ENCODE peak calls at places on chromosome 11, in six cellular contexts. M is neural progenitor cell, I is IMR-90, X is ovary, U is PC-3, C is fibroblast of lung. L is an unnamed sample.

GRCh38 chr11:42552786-42553185 is 759.0 kb upstream of the API5 start:
- DNase-seq in M (no peak), I (no peak), X (peak), U (no peak), C (no peak), L (no peak)

GRCh38 chr11:110086892-110087309 is 6.3 kb upstream of the ZC3H12C start:
- DNase-seq in M (no peak), I (peak), X (no peak), U (peak), C (peak), L (no peak)

GRCh38 chr11:17673951-17674350 is 45.4 kb upstream of the MYOD1 start:
- DNase-seq in M (no peak), I (no peak), X (no peak), U (peak), C (peak), L (no peak)

GRCh38 chr11:19241260-19242183 is 777 bp upstream of the E2F8 start:
- DNase-seq in M (peak), I (no peak), X (no peak), U (peak), C (no peak), L (no peak)

GRCh38 chr11:19820100-19820499 is 107.5 kb downstream of the NAV2 start:
- DNase-seq in M (no peak), I (peak), X (no peak), U (no peak), C (peak), L (no peak)

GRCh38 chr11:73072935-73073481 is 69.1 kb downstream of the FCHSD2 start:
- DNase-seq in M (no peak), I (peak), X (no peak), U (peak), C (peak), L (no peak)

GRCh38 chr11:9529333-9529648 is 44.2 kb upstream of the WEE1 start:
- DNase-seq in M (no peak), I (no peak), X (peak), U (no peak), C (peak), L (no peak)

GRCh38 chr11:125062931-125063428 is at the start of gene SLC37A2:
- DNase-seq in M (peak), I (peak), X (peak), U (peak), C (peak), L (no peak)

GRCh38 chr11:61095022-61095421 is 7.3 kb upstream of the CD5 start:
- DNase-seq in M (no peak), I (no peak), X (no peak), U (no peak), C (no peak), L (no peak)

GRCh38 chr11:108788565-108789199 is 123.8 kb downstream of the DDX10 start:
- DNase-seq in M (peak), I (peak), X (no peak), U (peak), C (peak), L (peak)

GRCh38 chr11:68689737-68690625 is 5.6 kb downstream of the GAL start:
- DNase-seq in M (no peak), I (no peak), X (no peak), U (no peak), C (no peak), L (no peak)

GRCh38 chr11:118406599-118407166 is 5.3 kb downstream of the ATP5MG start:
- DNase-seq in M (no peak), I (peak), X (no peak), U (no peak), C (peak), L (no peak)

GRCh38 chr11:2674681-2675131 is 25.1 kb downstream of the KCNQ1OT1 start:
- DNase-seq in M (peak), I (no peak), X (no peak), U (no peak), C (no peak), L (no peak)

GRCh38 chr11:120172054-120172881 is 34.4 kb upstream of the TRIM29 start:
- DNase-seq in M (peak), I (peak), X (peak), U (peak), C (peak), L (no peak)

GRCh38 chr11:19191530-19192169 is 10.1 kb downstream of the CSRP3 start:
- DNase-seq in M (no peak), I (no peak), X (no peak), U (no peak), C (no peak), L (no peak)

GRCh38 chr11:124896821-124897391 is 759 bp downstream of the ROBO4 start:
- DNase-seq in M (no peak), I (no peak), X (peak), U (no peak), C (no peak), L (no peak)

GRCh38 chr11:77126861-77127673 is 979 bp upstream of the MYO7A start:
- DNase-seq in M (peak), I (peak), X (peak), U (peak), C (no peak), L (no peak)

GRCh38 chr11:121467965-121468364 is 15.2 kb upstream of the SORL1-AS1 start:
- DNase-seq in M (no peak), I (no peak), X (no peak), U (no peak), C (peak), L (no peak)

GRCh38 chr11:60756307-60757032 is at the start of gene MS4A15:
- DNase-seq in M (peak), I (no peak), X (no peak), U (peak), C (peak), L (no peak)

GRCh38 chr11:132997396-132997795 is 534.9 kb downstream of the OPCML start:
- DNase-seq in M (no peak), I (no peak), X (no peak), U (no peak), C (no peak), L (no peak)

GRCh38 chr11:86848132-86848531 is 47.8 kb downstream of the PRSS23 start:
- DNase-seq in M (no peak), I (no peak), X (no peak), U (no peak), C (no peak), L (no peak)

GRCh38 chr11:45477588-45477987 is 187.8 kb downstream of the CHST1 start:
- DNase-seq in M (no peak), I (no peak), X (no peak), U (no peak), C (no peak), L (no peak)

GRCh38 chr11:84390441-84391078 is 1104.4 kb upstream of the CCDC90B start:
- DNase-seq in M (peak), I (no peak), X (no peak), U (peak), C (peak), L (no peak)

GRCh38 chr11:128692750-128693578 is 908 bp upstream of the FLI1 start:
- DNase-seq in M (peak), I (no peak), X (no peak), U (peak), C (peak), L (no peak)

GRCh38 chr11:132361011-132361550 is 990.7 kb downstream of the NTM start:
- DNase-seq in M (peak), I (no peak), X (no peak), U (no peak), C (no peak), L (no peak)

GRCh38 chr11:110077866-110078325 is 15.3 kb upstream of the ZC3H12C start:
- DNase-seq in M (no peak), I (peak), X (no peak), U (peak), C (peak), L (no peak)

GRCh38 chr11:126431401-126432064 is 76.0 kb downstream of the ST3GAL4 start:
- DNase-seq in M (no peak), I (peak), X (peak), U (peak), C (peak), L (no peak)

GRCh38 chr11:17371614-17372013 is 16.8 kb downstream of the KCNJ11 start:
- DNase-seq in M (peak), I (peak), X (no peak), U (no peak), C (peak), L (no peak)

DNA sequence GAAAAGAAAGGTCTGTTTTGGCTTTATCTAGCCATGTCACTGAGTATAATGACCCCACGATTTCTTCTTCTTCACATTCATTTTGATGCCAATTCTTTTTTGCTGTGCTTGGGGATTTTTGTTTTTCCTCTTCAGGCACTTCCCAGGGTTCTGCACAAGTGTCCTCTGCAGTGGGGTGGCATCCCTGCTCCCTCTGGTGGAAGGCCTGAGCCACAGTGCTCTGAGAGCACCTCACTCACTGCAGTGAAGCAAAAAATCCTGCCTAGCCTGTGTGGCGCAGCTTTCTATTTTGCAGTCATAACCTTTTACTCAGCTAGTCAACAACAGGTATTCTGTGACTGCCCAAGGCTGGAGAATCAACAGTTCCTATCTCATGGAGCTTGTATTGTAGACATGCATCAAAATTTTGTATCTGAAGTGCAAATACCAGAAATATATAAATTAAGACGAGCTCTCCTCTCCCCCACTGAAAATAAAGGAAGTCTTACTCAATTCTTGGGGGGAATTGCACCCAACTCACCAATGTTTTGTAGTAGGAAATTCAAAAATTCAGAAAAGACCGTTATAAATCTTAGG is 153.3 kb downstream of the NCAM1 start:
- DNase-seq in M (peak), I (peak), X (peak), U (peak), C (peak), L (no peak)
- TF ChIP-seq CTCF in M (peak), I (peak), X (peak), U (peak), C (peak), L (peak)

DNA sequence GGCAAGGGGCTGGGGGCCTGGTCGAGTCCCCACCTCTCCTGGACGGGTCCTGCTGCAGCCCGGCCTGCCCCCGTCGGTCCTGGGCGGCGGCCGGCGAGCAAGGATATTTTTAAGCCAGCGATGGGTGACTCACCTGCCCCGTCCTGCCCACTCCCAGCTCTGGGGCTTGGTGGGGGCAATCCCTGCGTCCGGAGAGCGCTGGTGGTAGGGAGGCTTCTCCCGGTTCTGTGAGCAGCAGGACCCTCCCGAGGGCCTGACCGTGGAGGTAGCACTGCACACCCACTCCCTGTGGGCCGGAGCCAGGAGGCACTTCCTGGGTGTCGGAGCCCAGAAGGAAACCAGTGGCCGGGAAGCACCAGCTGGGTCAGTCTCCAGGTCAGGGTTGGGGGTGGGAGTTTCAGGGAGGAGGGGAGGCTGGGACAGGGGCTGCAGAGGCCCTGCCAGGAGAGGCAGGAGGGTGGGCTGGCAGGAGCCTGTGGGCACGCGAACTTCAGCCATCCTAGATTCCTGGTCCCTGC is 467 bp downstream of the EPS8L2 start:
- DNase-seq in M (no peak), I (peak), X (peak), U (peak), C (peak), L (no peak)
- H3K4me3 ChIP-seq in M (peak), I (peak), X (peak), U (peak), C (peak), L (peak)

GRCh38 chr11:27183672-27184457 is 143.2 kb downstream of the BBOX1 start:
- DNase-seq in M (peak), I (peak), X (no peak), U (peak), C (peak), L (peak)
- TF ChIP-seq CTCF in M (peak), I (peak), X (peak), U (peak), C (peak), L (peak)

DNA sequence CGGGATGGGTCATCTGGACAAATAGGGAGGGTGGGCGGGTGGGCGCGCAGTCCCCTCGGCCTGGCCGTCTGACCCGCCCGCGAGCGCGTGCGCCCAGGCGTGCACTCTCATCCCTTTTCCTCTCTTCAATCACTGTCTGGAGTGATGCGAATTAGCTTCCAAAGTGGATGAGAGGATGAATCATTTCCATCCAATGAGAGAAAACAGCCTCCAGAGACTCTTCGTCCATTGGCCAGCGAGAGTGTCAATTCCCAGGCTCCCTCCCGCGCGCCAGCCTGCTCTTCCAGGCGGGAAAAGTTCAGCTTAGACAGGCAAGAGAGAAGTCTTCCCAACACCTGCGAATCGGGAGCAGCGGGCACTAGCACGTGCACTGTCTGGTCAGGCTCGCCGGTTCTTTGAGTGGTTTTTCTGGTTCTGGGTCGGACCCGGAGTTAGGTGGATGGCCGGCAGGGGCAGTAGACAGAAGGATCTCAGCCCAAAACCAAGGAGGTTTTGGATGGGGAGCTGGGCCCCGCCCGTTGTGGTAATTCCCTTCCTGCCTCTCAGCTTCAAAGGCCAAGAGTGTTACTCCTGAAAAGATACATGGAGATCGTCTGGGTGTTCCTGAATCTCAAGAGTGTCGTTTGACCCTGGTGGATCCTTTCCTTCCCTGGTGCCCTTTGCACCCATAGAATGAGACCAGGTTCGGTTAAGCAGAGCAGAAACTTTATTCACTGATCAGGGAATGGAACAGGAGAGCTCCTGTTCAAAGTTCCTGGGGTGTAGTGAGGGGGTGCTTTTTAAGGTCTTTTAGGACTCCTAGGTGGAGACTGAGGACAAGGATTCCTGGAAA is 33.4 kb upstream of the GLYATL1 start:
- DNase-seq in M (peak), I (peak), X (no peak), U (peak), C (peak), L (peak)
- H3K4me3 ChIP-seq in M (peak), I (peak), X (no peak), U (peak), C (no peak), L (peak)

DNA sequence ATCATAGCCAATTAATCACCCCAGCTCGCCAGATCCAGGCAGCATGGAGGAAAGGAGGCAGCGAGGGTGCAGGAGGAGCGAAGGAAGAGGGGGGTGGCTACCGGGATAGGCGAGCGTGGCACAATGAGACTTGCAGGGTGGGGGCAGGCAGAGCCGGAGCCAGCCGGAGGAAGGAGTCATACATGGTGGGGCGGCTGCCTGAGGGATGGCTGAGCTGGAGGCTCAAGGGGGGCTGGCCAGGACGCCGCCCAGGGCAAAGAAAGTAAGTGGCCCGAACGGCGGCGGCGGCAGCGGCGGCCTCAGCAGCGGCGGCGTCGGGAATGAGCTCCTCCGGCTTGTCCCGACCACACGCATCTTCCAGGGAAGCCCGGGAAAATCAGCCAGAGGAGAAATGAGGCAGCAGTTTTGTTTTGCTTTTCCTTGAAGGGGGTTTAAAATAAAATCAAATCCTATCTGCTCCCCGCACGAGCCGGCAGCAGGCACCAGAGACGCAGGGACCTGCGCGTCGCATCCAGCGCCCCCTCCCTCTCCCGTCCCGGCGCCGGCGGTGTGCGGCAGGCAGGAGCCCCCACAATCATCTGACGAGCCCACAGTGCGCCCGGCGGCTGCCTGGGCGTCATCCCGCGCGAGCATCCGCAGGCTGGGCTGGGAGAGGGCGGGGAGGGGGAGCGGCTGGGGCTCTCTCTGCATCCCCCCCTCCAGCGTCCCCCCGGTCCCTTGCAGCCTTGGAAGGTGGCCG is 263.6 kb downstream of the CTTN start:
- DNase-seq in M (peak), I (peak), X (no peak), U (no peak), C (peak), L (no peak)
- TF ChIP-seq CTCF in M (no peak), I (no peak), X (no peak), U (no peak), C (no peak), L (no peak)

GRCh38 chr11:12076840-12077534 is 33.4 kb upstream of the MICAL2 start:
- DNase-seq in M (no peak), I (no peak), X (no peak), U (no peak), C (no peak), L (no peak)

GRCh38 chr11:12075822-12076821 is 34.3 kb upstream of the MICAL2 start:
- DNase-seq in M (no peak), I (peak), X (no peak), U (peak), C (peak), L (peak)

GRCh38 chr11:12075291-12075690 is 35.1 kb upstream of the MICAL2 start:
- DNase-seq in M (no peak), I (no peak), X (no peak), U (no peak), C (no peak), L (no peak)

GRCh38 chr11:12079726-12080556 is 30.4 kb upstream of the MICAL2 start:
- DNase-seq in M (no peak), I (peak), X (peak), U (peak), C (peak), L (peak)

DNA sequence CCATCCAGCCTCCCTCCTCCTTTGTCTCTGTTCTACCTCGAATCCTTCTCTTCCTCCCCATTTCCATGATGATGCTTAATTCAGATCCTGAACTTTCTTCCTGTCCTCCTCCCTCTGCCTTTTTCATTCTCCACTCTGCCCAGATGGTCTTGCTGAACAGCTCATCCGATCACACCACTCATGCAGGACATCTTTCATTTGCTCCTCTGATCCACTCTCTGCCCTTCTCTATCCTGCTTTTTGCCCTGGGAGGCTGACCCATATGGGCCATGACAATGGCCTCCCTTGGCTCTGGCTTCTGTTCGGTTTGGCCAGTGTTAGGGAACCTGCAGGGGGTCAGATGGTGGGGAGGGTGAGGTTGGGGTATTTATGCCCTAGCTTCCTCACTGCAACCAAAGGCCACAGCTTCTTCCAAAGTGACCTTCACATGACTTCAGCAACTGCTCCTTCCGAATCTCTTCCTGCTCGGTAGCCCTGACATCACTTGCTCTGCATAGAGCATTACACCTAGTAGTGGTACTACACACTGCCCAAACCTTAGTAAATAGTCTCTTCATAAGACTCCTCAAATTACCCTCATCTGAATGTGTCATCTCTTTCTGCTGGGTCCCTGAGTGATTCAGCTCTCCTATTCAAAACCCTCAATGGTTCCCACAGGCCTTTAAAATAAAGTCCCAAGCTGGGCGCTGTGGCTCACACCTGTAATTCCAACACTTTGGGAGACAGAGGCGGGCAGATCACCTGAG is 32.7 kb upstream of the MICAL2 start:
- DNase-seq in M (no peak), I (peak), X (no peak), U (peak), C (peak), L (no peak)
- H3K4me3 ChIP-seq in M (no peak), I (no peak), X (no peak), U (no peak), C (no peak), L (no peak)